ENCODE peak calls at places on chromosome 1, in nine cellular contexts. One of them, this sample, is unnamed.

GRCh38 chr1:27218736-27219135 is 15.7 kb upstream of the WDTC1 start:
- DNase-seq in WTC11: no peak
- DNase-seq in mammary epithelial cell: no peak
- DNase-seq in foreskin fibroblast: no peak
- DNase-seq in stomach: no peak
- DNase-seq in fibroblast of lung: no peak
- DNase-seq in astrocyte of the spinal cord: no peak
- DNase-seq in LNCaP clone FGC: no peak
- DNase-seq in right atrium auricular region: no peak
- DNase-seq in this sample: no peak

GRCh38 chr1:58345215-58346075 is 201.1 kb downstream of the OMA1 start:
- DNase-seq in WTC11: no peak
- DNase-seq in mammary epithelial cell: no peak
- DNase-seq in foreskin fibroblast: no peak
- DNase-seq in stomach: no peak
- DNase-seq in fibroblast of lung: no peak
- DNase-seq in astrocyte of the spinal cord: no peak
- DNase-seq in LNCaP clone FGC: no peak
- DNase-seq in right atrium auricular region: no peak
- DNase-seq in this sample: no peak

GRCh38 chr1:67724928-67725560 is 40.0 kb downstream of the GADD45A start:
- DNase-seq in WTC11: no peak
- DNase-seq in mammary epithelial cell: peak
- DNase-seq in foreskin fibroblast: peak
- DNase-seq in stomach: peak
- DNase-seq in fibroblast of lung: peak
- DNase-seq in astrocyte of the spinal cord: peak
- DNase-seq in LNCaP clone FGC: no peak
- DNase-seq in right atrium auricular region: no peak
- DNase-seq in this sample: peak

GRCh38 chr1:16115468-16116363 is 40.2 kb downstream of the EPHA2 start:
- DNase-seq in WTC11: peak
- DNase-seq in mammary epithelial cell: no peak
- DNase-seq in foreskin fibroblast: no peak
- DNase-seq in stomach: no peak
- DNase-seq in fibroblast of lung: no peak
- DNase-seq in astrocyte of the spinal cord: no peak
- DNase-seq in LNCaP clone FGC: no peak
- DNase-seq in right atrium auricular region: no peak
- DNase-seq in this sample: no peak

GRCh38 chr1:149843302-149844041 is 55.9 kb upstream of the BOLA1 start:
- DNase-seq in WTC11: no peak
- DNase-seq in mammary epithelial cell: no peak
- DNase-seq in foreskin fibroblast: no peak
- DNase-seq in stomach: no peak
- DNase-seq in fibroblast of lung: peak
- DNase-seq in astrocyte of the spinal cord: peak
- DNase-seq in LNCaP clone FGC: no peak
- DNase-seq in right atrium auricular region: no peak
- DNase-seq in this sample: no peak

GRCh38 chr1:156592158-156592909 is 758 bp downstream of the NAXE start:
- DNase-seq in WTC11: no peak
- DNase-seq in mammary epithelial cell: no peak
- DNase-seq in foreskin fibroblast: no peak
- DNase-seq in stomach: no peak
- DNase-seq in fibroblast of lung: no peak
- DNase-seq in astrocyte of the spinal cord: no peak
- DNase-seq in LNCaP clone FGC: no peak
- DNase-seq in right atrium auricular region: no peak
- DNase-seq in this sample: no peak

GRCh38 chr1:7371926-7372325 is 399.2 kb upstream of the VAMP3 start:
- DNase-seq in WTC11: no peak
- DNase-seq in mammary epithelial cell: no peak
- DNase-seq in foreskin fibroblast: no peak
- DNase-seq in stomach: no peak
- DNase-seq in fibroblast of lung: no peak
- DNase-seq in astrocyte of the spinal cord: no peak
- DNase-seq in LNCaP clone FGC: no peak
- DNase-seq in right atrium auricular region: no peak
- DNase-seq in this sample: no peak

GRCh38 chr1:214505134-214505533 is 46.3 kb downstream of the PTPN14 start:
- DNase-seq in WTC11: no peak
- DNase-seq in mammary epithelial cell: no peak
- DNase-seq in foreskin fibroblast: no peak
- DNase-seq in stomach: no peak
- DNase-seq in fibroblast of lung: no peak
- DNase-seq in astrocyte of the spinal cord: no peak
- DNase-seq in LNCaP clone FGC: no peak
- DNase-seq in right atrium auricular region: no peak
- DNase-seq in this sample: no peak

GRCh38 chr1:63729227-63729620 is 44.6 kb upstream of the ROR1 start:
- DNase-seq in WTC11: no peak
- DNase-seq in mammary epithelial cell: no peak
- DNase-seq in foreskin fibroblast: no peak
- DNase-seq in stomach: no peak
- DNase-seq in fibroblast of lung: no peak
- DNase-seq in astrocyte of the spinal cord: no peak
- DNase-seq in LNCaP clone FGC: no peak
- DNase-seq in right atrium auricular region: no peak
- DNase-seq in this sample: no peak

GRCh38 chr1:147717706-147718097 is 42.7 kb downstream of the GJA5 start:
- DNase-seq in WTC11: no peak
- DNase-seq in mammary epithelial cell: peak
- DNase-seq in foreskin fibroblast: no peak
- DNase-seq in stomach: peak
- DNase-seq in fibroblast of lung: no peak
- DNase-seq in astrocyte of the spinal cord: no peak
- DNase-seq in LNCaP clone FGC: no peak
- DNase-seq in right atrium auricular region: no peak
- DNase-seq in this sample: no peak

GRCh38 chr1:75640137-75640536 is 29.2 kb upstream of the SLC44A5 start:
- DNase-seq in WTC11: no peak
- DNase-seq in mammary epithelial cell: no peak
- DNase-seq in foreskin fibroblast: no peak
- DNase-seq in stomach: no peak
- DNase-seq in fibroblast of lung: no peak
- DNase-seq in astrocyte of the spinal cord: no peak
- DNase-seq in LNCaP clone FGC: no peak
- DNase-seq in right atrium auricular region: no peak
- DNase-seq in this sample: no peak

GRCh38 chr1:207644852-207645631 is at the start of gene CR1L:
- DNase-seq in WTC11: peak
- DNase-seq in mammary epithelial cell: peak
- DNase-seq in foreskin fibroblast: peak
- DNase-seq in stomach: peak
- DNase-seq in fibroblast of lung: peak
- DNase-seq in astrocyte of the spinal cord: peak
- DNase-seq in LNCaP clone FGC: no peak
- DNase-seq in right atrium auricular region: peak
- DNase-seq in this sample: no peak

GRCh38 chr1:32240140-32240951 is 6.7 kb upstream of the FAM167B start:
- DNase-seq in WTC11: peak
- DNase-seq in mammary epithelial cell: peak
- DNase-seq in foreskin fibroblast: peak
- DNase-seq in stomach: peak
- DNase-seq in fibroblast of lung: peak
- DNase-seq in astrocyte of the spinal cord: peak
- DNase-seq in LNCaP clone FGC: no peak
- DNase-seq in right atrium auricular region: peak
- DNase-seq in this sample: no peak
- TF ChIP-seq CTCF in WTC11: no peak
- TF ChIP-seq CTCF in mammary epithelial cell: peak
- TF ChIP-seq CTCF in foreskin fibroblast: no peak
- TF ChIP-seq CTCF in stomach: peak
- TF ChIP-seq CTCF in fibroblast of lung: peak
- TF ChIP-seq CTCF in astrocyte of the spinal cord: peak
- TF ChIP-seq CTCF in LNCaP clone FGC: peak
- TF ChIP-seq CTCF in right atrium auricular region: peak
- TF ChIP-seq CTCF in this sample: peak

DNA sequence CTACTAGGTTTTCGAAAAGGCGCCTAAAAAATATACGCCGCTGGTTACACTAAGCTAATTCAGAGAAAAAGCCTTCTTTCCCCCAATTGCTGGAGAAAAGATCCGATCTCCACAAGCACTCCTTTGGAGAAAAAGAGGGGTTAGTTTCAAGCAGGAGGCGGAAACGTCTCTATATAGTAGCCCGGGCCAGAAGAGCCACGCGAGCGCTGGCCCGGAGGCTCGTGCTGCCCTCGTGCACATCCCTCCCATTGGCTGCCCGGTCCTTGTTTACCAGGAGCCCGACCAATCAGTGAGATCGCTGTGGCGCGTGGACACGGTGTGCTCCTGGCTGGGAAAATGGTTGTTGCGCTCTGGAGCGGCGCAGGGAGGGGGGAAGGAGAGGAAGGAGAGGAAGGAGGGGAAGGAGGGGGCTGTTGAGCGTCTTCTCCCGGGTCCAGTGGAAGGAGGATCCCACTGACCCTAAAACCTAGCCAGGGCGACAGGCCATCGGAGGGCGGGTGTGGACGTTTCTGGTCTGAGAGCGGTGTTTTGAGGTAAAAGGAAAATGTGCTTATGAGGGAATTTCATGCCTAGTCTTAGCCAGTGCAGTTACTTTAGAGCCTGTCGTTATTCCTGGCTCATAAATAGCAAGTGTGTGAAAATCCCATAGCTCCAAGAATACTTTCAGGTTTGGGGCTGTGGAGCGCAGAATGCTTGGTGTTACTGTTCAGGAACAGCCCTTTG is at the start of gene TXNIP:
- DNase-seq in WTC11: peak
- DNase-seq in mammary epithelial cell: peak
- DNase-seq in foreskin fibroblast: peak
- DNase-seq in stomach: peak
- DNase-seq in fibroblast of lung: peak
- DNase-seq in astrocyte of the spinal cord: peak
- DNase-seq in LNCaP clone FGC: peak
- DNase-seq in right atrium auricular region: peak
- DNase-seq in this sample: peak
- TF ChIP-seq CTCF in WTC11: no peak
- TF ChIP-seq CTCF in mammary epithelial cell: no peak
- TF ChIP-seq CTCF in foreskin fibroblast: no peak
- TF ChIP-seq CTCF in stomach: no peak
- TF ChIP-seq CTCF in fibroblast of lung: no peak
- TF ChIP-seq CTCF in astrocyte of the spinal cord: no peak
- TF ChIP-seq CTCF in LNCaP clone FGC: no peak
- TF ChIP-seq CTCF in right atrium auricular region: no peak
- TF ChIP-seq CTCF in this sample: no peak

GRCh38 chr1:34176830-34177613 is at the start of gene C1orf94:
- DNase-seq in WTC11: peak
- DNase-seq in mammary epithelial cell: no peak
- DNase-seq in foreskin fibroblast: no peak
- DNase-seq in stomach: no peak
- DNase-seq in fibroblast of lung: no peak
- DNase-seq in astrocyte of the spinal cord: no peak
- DNase-seq in LNCaP clone FGC: no peak
- DNase-seq in right atrium auricular region: no peak
- DNase-seq in this sample: no peak
- TF ChIP-seq CTCF in WTC11: no peak
- TF ChIP-seq CTCF in mammary epithelial cell: no peak
- TF ChIP-seq CTCF in foreskin fibroblast: no peak
- TF ChIP-seq CTCF in stomach: no peak
- TF ChIP-seq CTCF in fibroblast of lung: no peak
- TF ChIP-seq CTCF in astrocyte of the spinal cord: no peak
- TF ChIP-seq CTCF in LNCaP clone FGC: no peak
- TF ChIP-seq CTCF in right atrium auricular region: no peak
- TF ChIP-seq CTCF in this sample: no peak

GRCh38 chr1:82686774-82687173 is 886.0 kb downstream of the ADGRL2 start:
- DNase-seq in WTC11: no peak
- DNase-seq in mammary epithelial cell: no peak
- DNase-seq in foreskin fibroblast: no peak
- DNase-seq in stomach: no peak
- DNase-seq in fibroblast of lung: no peak
- DNase-seq in astrocyte of the spinal cord: no peak
- DNase-seq in LNCaP clone FGC: peak
- DNase-seq in right atrium auricular region: no peak
- DNase-seq in this sample: no peak
- TF ChIP-seq CTCF in WTC11: no peak
- TF ChIP-seq CTCF in mammary epithelial cell: no peak
- TF ChIP-seq CTCF in foreskin fibroblast: no peak
- TF ChIP-seq CTCF in stomach: no peak
- TF ChIP-seq CTCF in fibroblast of lung: no peak
- TF ChIP-seq CTCF in astrocyte of the spinal cord: no peak
- TF ChIP-seq CTCF in LNCaP clone FGC: no peak
- TF ChIP-seq CTCF in right atrium auricular region: no peak
- TF ChIP-seq CTCF in this sample: no peak

This sample was measured in AG09319.